ENCODE peak calls at places on chromosomes 13 and 19, in ten cellular contexts. D, Q, M, P, F, U, N, E, G and B are unnamed samples.

GRCh38 chr19:10548746-10549276 is 5.1 kb downstream of the ATG4D start:
- DNase-seq in G (no peak), F (no peak), D (no peak), Q (no peak), N (no peak), M (no peak), E (no peak), P (no peak), U (no peak), B (no peak)

GRCh38 chr13:101917475-101917810 is 465.0 kb downstream of the ITGBL1 start:
- DNase-seq in G (no peak), U (no peak), M (no peak), D (no peak), P (no peak), Q (peak), N (peak), E (no peak), F (no peak), B (peak)

GRCh38 chr19:14375582-14376291 is 5.5 kb upstream of the ADGRE5 start:
- DNase-seq in P (no peak), E (no peak), U (peak), M (no peak), Q (peak), G (no peak), D (no peak), F (peak), N (peak), B (no peak)

GRCh38 chr13:37870895-37871550 is 1.5 kb upstream of the TRPC4 start:
- DNase-seq in N (no peak), M (no peak), E (no peak), P (no peak), F (peak), Q (peak), U (no peak), G (no peak), D (no peak), B (no peak)

GRCh38 chr13:44305216-44305615 is 68.4 kb upstream of the SERP2 start:
- DNase-seq in P (no peak), F (no peak), Q (no peak), E (no peak), U (no peak), D (no peak), M (no peak), N (peak), G (no peak), B (no peak)

GRCh38 chr19:623974-624373 is 9.4 kb downstream of the POLRMT start:
- DNase-seq in U (peak), E (no peak), Q (peak), F (peak), P (no peak), D (no peak), G (peak), N (no peak), M (no peak), B (no peak)

GRCh38 chr13:35485451-35485850 is 9.0 kb upstream of the MAB21L1 start:
- DNase-seq in F (no peak), P (no peak), M (no peak), E (no peak), N (no peak), G (no peak), Q (no peak), U (no peak), D (no peak), B (no peak)

GRCh38 chr13:93882086-93882651 is 597.3 kb downstream of the DCT start:
- DNase-seq in N (no peak), E (no peak), F (no peak), Q (no peak), U (no peak), M (no peak), P (no peak), G (no peak), D (no peak), B (no peak)

GRCh38 chr13:22114630-22115311 is 443.9 kb downstream of the FGF9 start:
- DNase-seq in Q (no peak), N (peak), P (no peak), F (no peak), E (peak), G (no peak), U (no peak), D (no peak), M (peak), B (no peak)

GRCh38 chr13:69077267-69077666 is 1030.4 kb upstream of the ATXN8OS start:
- DNase-seq in F (no peak), Q (no peak), E (no peak), P (no peak), U (no peak), M (no peak), D (no peak), G (no peak), N (no peak), B (no peak)

GRCh38 chr19:34468400-34468799 is 13.2 kb upstream of the WTIP start:
- DNase-seq in D (no peak), Q (no peak), E (no peak), P (no peak), M (no peak), F (peak), N (no peak), U (peak), G (no peak), B (no peak)